ENCODE peak calls at places on chromosomes 4 and X, in four cellular contexts. L is GM12864, G is OCI-LY7, X is choroid plexus epithelial cell. P is an unnamed sample.

GRCh38 chrX:13469963-13470679 is 99.3 kb upstream of the EGFL6 start:
- DNase-seq in L (no peak), X (no peak), G (no peak), P (no peak)

GRCh38 chrX:85052636-85053343 is 49.1 kb downstream of the APOOL start:
- DNase-seq in X (peak; percentile 81), L (no peak), G (peak; percentile 1), P (no peak)

GRCh38 chr4:89056953-89057398 is at the start of gene FAM13A:
- DNase-seq in L (no peak), X (peak; percentile 99), G (no peak), P (peak; percentile 44)

GRCh38 chr4:58514299-58514698 is 1404.1 kb upstream of the IGFBP7 start:
- DNase-seq in X (no peak), L (no peak), G (no peak), P (no peak)

GRCh38 chrX:87526281-87526680 is 8.7 kb downstream of the KLHL4 start:
- DNase-seq in G (no peak), X (no peak), L (no peak), P (no peak)

GRCh38 chr4:26321326-26322276 is 787 bp downstream of the RBPJ start:
- DNase-seq in X (peak; percentile 60), G (peak; percentile 50), L (no peak), P (no peak)

GRCh38 chr4:169975837-169976796 is 50.1 kb downstream of the MFAP3L start:
- DNase-seq in G (no peak), L (no peak), X (no peak), P (no peak)

GRCh38 chr4:36065274-36065871 is 178.9 kb downstream of the ARAP2 start:
- DNase-seq in G (no peak), X (no peak), L (no peak), P (no peak)

GRCh38 chr4:164438321-164438720 is 315.6 kb upstream of the SMIM31 start:
- DNase-seq in G (no peak), L (no peak), X (peak; percentile 25), P (no peak)

GRCh38 chr4:85200106-85200505 is 233.6 kb upstream of the WDFY3 start:
- DNase-seq in X (no peak), L (no peak), G (no peak), P (no peak)

GRCh38 chr4:145732895-145733880 is 53.2 kb downstream of the C4orf51 start:
- DNase-seq in X (peak; percentile 97), G (peak; percentile 81), L (peak; percentile 40), P (peak; percentile 35)

GRCh38 chr4:828641-829271 is 2.8 kb upstream of the CPLX1 start:
- DNase-seq in L (no peak), G (no peak), X (peak; percentile 14), P (no peak)

GRCh38 chr4:87078987-87079469 is 141.4 kb downstream of the KLHL8 start:
- DNase-seq in L (no peak), G (no peak), X (peak; percentile 85), P (no peak)

GRCh38 chr4:53321151-53321987 is 44.5 kb downstream of the SCFD2 start:
- DNase-seq in X (peak; percentile 85), G (no peak), L (no peak), P (no peak)

GRCh38 chr4:114423582-114423981 is 175.0 kb upstream of the UGT8 start:
- DNase-seq in X (no peak), L (peak; percentile 15), G (no peak), P (peak; percentile 26)

GRCh38 chrX:95058815-95059214 is 1384.8 kb downstream of the FAM133A start:
- DNase-seq in X (peak; percentile 76), L (no peak), G (no peak), P (no peak)

GRCh38 chr4:73070072-73070385 is 513 bp upstream of the COX18 start:
- DNase-seq in X (no peak), L (peak; percentile 25), G (no peak), P (no peak)

GRCh38 chrX:124641737-124642491 is 295.6 kb downstream of the SH2D1A start:
- DNase-seq in G (peak; percentile 0), L (no peak), X (no peak), P (no peak)

P was measured in GM12878.